ENCODE peak calls at places on chromosomes 12 and 14, in six cellular contexts. One of them, this sample, is unnamed.

GRCh38 chr12:123532021-123532420 is 1.5 kb downstream of the RILPL1 start:
- DNase-seq in right lobe of liver: no peak
- DNase-seq in cardiac muscle cell: peak
- DNase-seq in H9: no peak
- DNase-seq in upper lobe of right lung: no peak
- DNase-seq in GM06990: peak
- DNase-seq in this sample: no peak

GRCh38 chr12:116615141-116615861 is 56.1 kb downstream of the MAP1LC3B2 start:
- DNase-seq in H9: no peak
- DNase-seq in upper lobe of right lung: no peak
- DNase-seq in GM06990: no peak
- DNase-seq in cardiac muscle cell: no peak
- DNase-seq in right lobe of liver: no peak
- DNase-seq in this sample: no peak

GRCh38 chr14:52080171-52080800 is 11.4 kb upstream of the NID2 start:
- DNase-seq in upper lobe of right lung: no peak
- DNase-seq in cardiac muscle cell: peak
- DNase-seq in H9: no peak
- DNase-seq in GM06990: no peak
- DNase-seq in right lobe of liver: no peak
- DNase-seq in this sample: no peak

GRCh38 chr12:94571556-94571955 is 78.8 kb downstream of the TMCC3 start:
- DNase-seq in H9: no peak
- DNase-seq in GM06990: no peak
- DNase-seq in cardiac muscle cell: peak
- DNase-seq in upper lobe of right lung: no peak
- DNase-seq in right lobe of liver: peak
- DNase-seq in this sample: no peak

GRCh38 chr12:131102991-131103609 is 149.4 kb downstream of the ADGRD1 start:
- DNase-seq in GM06990: no peak
- DNase-seq in upper lobe of right lung: peak
- DNase-seq in right lobe of liver: peak
- DNase-seq in H9: peak
- DNase-seq in cardiac muscle cell: no peak
- DNase-seq in this sample: no peak

GRCh38 chr14:69693145-69693544 is 73.8 kb upstream of the SRSF5 start:
- DNase-seq in H9: no peak
- DNase-seq in cardiac muscle cell: peak
- DNase-seq in upper lobe of right lung: no peak
- DNase-seq in right lobe of liver: no peak
- DNase-seq in GM06990: peak
- DNase-seq in this sample: no peak

GRCh38 chr14:44027397-44027796 is 479.7 kb downstream of the FSCB start:
- DNase-seq in cardiac muscle cell: no peak
- DNase-seq in right lobe of liver: no peak
- DNase-seq in GM06990: no peak
- DNase-seq in H9: no peak
- DNase-seq in upper lobe of right lung: no peak
- DNase-seq in this sample: no peak

GRCh38 chr14:105251920-105252319 is 3.6 kb downstream of the BTBD6 start:
- DNase-seq in GM06990: no peak
- DNase-seq in upper lobe of right lung: no peak
- DNase-seq in cardiac muscle cell: no peak
- DNase-seq in H9: no peak
- DNase-seq in right lobe of liver: no peak
- DNase-seq in this sample: no peak

GRCh38 chr12:124788936-124789555 is 74.6 kb downstream of the SCARB1 start:
- DNase-seq in cardiac muscle cell: no peak
- DNase-seq in right lobe of liver: no peak
- DNase-seq in upper lobe of right lung: no peak
- DNase-seq in H9: no peak
- DNase-seq in GM06990: no peak
- DNase-seq in this sample: no peak

GRCh38 chr12:97568336-97569180 is 106.0 kb downstream of the RMST start:
- DNase-seq in cardiac muscle cell: no peak
- DNase-seq in H9: no peak
- DNase-seq in GM06990: no peak
- DNase-seq in right lobe of liver: peak
- DNase-seq in upper lobe of right lung: no peak
- DNase-seq in this sample: no peak

GRCh38 chr12:124938606-124939427 is 24.4 kb upstream of the UBC start:
- DNase-seq in upper lobe of right lung: peak
- DNase-seq in GM06990: peak
- DNase-seq in H9: peak
- DNase-seq in cardiac muscle cell: peak
- DNase-seq in right lobe of liver: peak
- DNase-seq in this sample: peak

GRCh38 chr14:46344327-46344937 is 307.1 kb downstream of the RPL10L start:
- DNase-seq in GM06990: no peak
- DNase-seq in right lobe of liver: no peak
- DNase-seq in cardiac muscle cell: peak
- DNase-seq in upper lobe of right lung: no peak
- DNase-seq in H9: peak
- DNase-seq in this sample: no peak

GRCh38 chr12:7797698-7798398 is 8.6 kb downstream of the NANOG start:
- DNase-seq in cardiac muscle cell: peak
- DNase-seq in right lobe of liver: no peak
- DNase-seq in GM06990: no peak
- DNase-seq in H9: no peak
- DNase-seq in upper lobe of right lung: no peak
- DNase-seq in this sample: no peak

GRCh38 chr14:38150075-38150474 is 57.6 kb upstream of the SSTR1 start:
- DNase-seq in upper lobe of right lung: no peak
- DNase-seq in H9: no peak
- DNase-seq in GM06990: no peak
- DNase-seq in right lobe of liver: no peak
- DNase-seq in cardiac muscle cell: no peak
- DNase-seq in this sample: no peak

GRCh38 chr12:120628919-120629318 is 11.5 kb upstream of the CABP1 start:
- DNase-seq in GM06990: no peak
- DNase-seq in H9: peak
- DNase-seq in right lobe of liver: no peak
- DNase-seq in upper lobe of right lung: peak
- DNase-seq in cardiac muscle cell: no peak
- DNase-seq in this sample: no peak

GRCh38 chr12:82757611-82758010 is 70.9 kb downstream of the TMTC2 start:
- DNase-seq in upper lobe of right lung: no peak
- DNase-seq in H9: no peak
- DNase-seq in cardiac muscle cell: peak
- DNase-seq in right lobe of liver: no peak
- DNase-seq in GM06990: no peak
- DNase-seq in this sample: no peak

GRCh38 chr12:96719671-96720362 is 187.2 kb upstream of the NEDD1 start:
- DNase-seq in H9: no peak
- DNase-seq in right lobe of liver: no peak
- DNase-seq in upper lobe of right lung: no peak
- DNase-seq in cardiac muscle cell: peak
- DNase-seq in GM06990: peak
- DNase-seq in this sample: no peak

GRCh38 chr14:105282098-105282725 is 18.6 kb downstream of the BRF1 start:
- DNase-seq in GM06990: no peak
- DNase-seq in right lobe of liver: no peak
- DNase-seq in upper lobe of right lung: no peak
- DNase-seq in cardiac muscle cell: no peak
- DNase-seq in H9: no peak
- DNase-seq in this sample: no peak

GRCh38 chr12:89863332-89863938 is 154.8 kb upstream of the ATP2B1 start:
- DNase-seq in GM06990: peak
- DNase-seq in cardiac muscle cell: no peak
- DNase-seq in H9: no peak
- DNase-seq in right lobe of liver: no peak
- DNase-seq in upper lobe of right lung: no peak
- DNase-seq in this sample: no peak

GRCh38 chr12:59980491-59980890 is 384.7 kb downstream of the SLC16A7 start:
- DNase-seq in right lobe of liver: no peak
- DNase-seq in H9: no peak
- DNase-seq in GM06990: no peak
- DNase-seq in cardiac muscle cell: no peak
- DNase-seq in upper lobe of right lung: no peak
- DNase-seq in this sample: no peak

GRCh38 chr12:124107299-124107698 is 134.3 kb downstream of the ZNF664 start:
- DNase-seq in upper lobe of right lung: no peak
- DNase-seq in H9: no peak
- DNase-seq in cardiac muscle cell: no peak
- DNase-seq in GM06990: no peak
- DNase-seq in right lobe of liver: no peak
- DNase-seq in this sample: no peak

DNA sequence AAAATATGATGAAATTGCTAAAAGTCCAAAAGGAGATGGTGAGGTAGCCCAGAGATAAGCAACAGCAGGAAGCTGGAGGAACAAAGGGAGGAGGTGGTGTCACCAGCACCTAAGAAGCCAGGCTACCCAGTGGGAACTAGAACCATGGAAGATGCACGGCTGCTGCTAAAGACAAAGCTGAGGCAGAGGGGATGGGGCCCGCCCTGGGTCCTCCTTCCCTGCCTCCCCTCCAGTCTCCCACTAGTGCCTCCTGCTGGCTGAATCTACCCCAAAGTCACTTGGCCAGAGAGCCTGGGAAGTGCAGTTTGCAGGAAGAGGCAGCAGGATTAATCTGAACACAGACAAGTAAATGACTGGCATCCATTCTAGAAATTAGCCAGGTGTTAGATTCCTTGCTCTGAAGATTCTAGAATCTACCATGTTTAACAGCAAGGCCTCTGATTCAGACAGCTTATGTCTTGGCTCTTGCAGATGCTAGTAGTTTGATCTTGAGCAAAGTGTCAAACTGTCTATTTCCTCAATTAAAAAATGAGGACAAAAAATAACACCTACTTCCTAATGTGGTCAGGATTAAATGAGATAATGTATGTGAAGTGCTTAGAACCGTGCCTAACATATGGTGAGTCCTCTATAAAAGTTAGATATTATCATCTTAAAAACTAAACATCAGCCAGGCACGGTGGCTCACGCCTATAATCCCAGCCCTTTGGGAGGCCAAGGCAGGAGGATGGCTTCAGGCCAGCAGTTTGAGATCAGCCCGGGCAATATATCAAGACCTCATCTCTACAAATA is 5.9 kb upstream of the LRP10 start:
- DNase-seq in cardiac muscle cell: no peak
- DNase-seq in H9: peak
- DNase-seq in right lobe of liver: no peak
- DNase-seq in GM06990: no peak
- DNase-seq in upper lobe of right lung: no peak
- DNase-seq in this sample: no peak
- TF ChIP-seq CTCF in cardiac muscle cell: peak
- TF ChIP-seq CTCF in H9: peak
- TF ChIP-seq CTCF in right lobe of liver: peak
- TF ChIP-seq CTCF in GM06990: peak
- TF ChIP-seq CTCF in upper lobe of right lung: peak
- TF ChIP-seq CTCF in this sample: no peak

DNA sequence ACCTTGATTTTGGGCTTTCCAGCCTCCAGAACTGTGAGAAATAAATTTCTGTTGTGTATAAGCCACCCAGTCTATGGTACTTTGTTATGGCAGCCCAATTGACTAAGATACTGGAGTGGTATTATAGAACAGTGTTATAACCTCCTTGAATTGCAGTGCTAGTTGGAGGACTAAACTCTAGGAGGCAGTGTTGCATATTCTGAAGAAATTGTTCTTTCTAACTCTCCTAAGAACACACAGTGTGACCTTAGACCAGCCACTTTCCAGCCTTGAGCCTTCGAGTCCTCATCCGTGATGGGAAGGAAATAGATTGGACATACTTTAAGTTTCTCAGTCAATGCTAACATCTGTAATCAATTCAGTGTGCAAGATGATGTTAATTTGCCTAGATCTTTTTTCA is 22.4 kb upstream of the LRRC10 start:
- DNase-seq in cardiac muscle cell: no peak
- DNase-seq in upper lobe of right lung: no peak
- DNase-seq in GM06990: no peak
- DNase-seq in H9: no peak
- DNase-seq in right lobe of liver: no peak
- DNase-seq in this sample: no peak
- TF ChIP-seq CTCF in cardiac muscle cell: no peak
- TF ChIP-seq CTCF in upper lobe of right lung: no peak
- TF ChIP-seq CTCF in GM06990: peak
- TF ChIP-seq CTCF in H9: peak
- TF ChIP-seq CTCF in right lobe of liver: no peak
- TF ChIP-seq CTCF in this sample: no peak

GRCh38 chr12:32293808-32294419 is 105.4 kb upstream of the FGD4 start:
- DNase-seq in H9: no peak
- DNase-seq in upper lobe of right lung: no peak
- DNase-seq in right lobe of liver: no peak
- DNase-seq in GM06990: no peak
- DNase-seq in cardiac muscle cell: no peak
- DNase-seq in this sample: no peak
- TF ChIP-seq CTCF in H9: peak
- TF ChIP-seq CTCF in upper lobe of right lung: no peak
- TF ChIP-seq CTCF in right lobe of liver: peak
- TF ChIP-seq CTCF in GM06990: no peak
- TF ChIP-seq CTCF in cardiac muscle cell: no peak
- TF ChIP-seq CTCF in this sample: peak

GRCh38 chr12:39692258-39692853 is 72.8 kb upstream of the ABCD2 start:
- DNase-seq in upper lobe of right lung: no peak
- DNase-seq in right lobe of liver: no peak
- DNase-seq in H9: no peak
- DNase-seq in cardiac muscle cell: peak
- DNase-seq in GM06990: no peak
- DNase-seq in this sample: no peak
- TF ChIP-seq CTCF in upper lobe of right lung: peak
- TF ChIP-seq CTCF in right lobe of liver: peak
- TF ChIP-seq CTCF in H9: peak
- TF ChIP-seq CTCF in cardiac muscle cell: peak
- TF ChIP-seq CTCF in GM06990: peak
- TF ChIP-seq CTCF in this sample: peak

DNA sequence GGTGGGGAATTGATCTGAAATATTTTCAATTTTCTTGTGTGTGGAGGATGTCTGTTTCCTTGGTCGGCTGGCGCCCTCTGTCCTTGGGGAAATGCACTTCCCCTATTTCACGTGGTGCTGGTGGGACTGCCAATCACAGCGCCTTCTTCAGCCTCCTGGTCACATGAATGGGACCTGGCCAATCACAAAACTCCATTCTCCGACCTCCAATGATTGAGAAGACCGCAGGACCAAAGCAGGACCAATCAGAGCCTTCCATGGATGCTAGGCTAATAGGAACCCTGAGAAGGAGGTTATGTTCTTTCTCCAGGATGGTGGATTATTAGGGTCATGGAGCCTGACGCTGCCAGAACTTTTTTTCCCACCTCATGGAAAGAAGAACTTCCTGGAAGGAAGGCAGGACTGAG is 188.7 kb downstream of the TTC8 start:
- DNase-seq in right lobe of liver: no peak
- DNase-seq in H9: peak
- DNase-seq in GM06990: no peak
- DNase-seq in cardiac muscle cell: peak
- DNase-seq in upper lobe of right lung: peak
- DNase-seq in this sample: no peak
- TF ChIP-seq CTCF in right lobe of liver: no peak
- TF ChIP-seq CTCF in H9: peak
- TF ChIP-seq CTCF in GM06990: no peak
- TF ChIP-seq CTCF in cardiac muscle cell: peak
- TF ChIP-seq CTCF in upper lobe of right lung: peak
- TF ChIP-seq CTCF in this sample: no peak

DNA sequence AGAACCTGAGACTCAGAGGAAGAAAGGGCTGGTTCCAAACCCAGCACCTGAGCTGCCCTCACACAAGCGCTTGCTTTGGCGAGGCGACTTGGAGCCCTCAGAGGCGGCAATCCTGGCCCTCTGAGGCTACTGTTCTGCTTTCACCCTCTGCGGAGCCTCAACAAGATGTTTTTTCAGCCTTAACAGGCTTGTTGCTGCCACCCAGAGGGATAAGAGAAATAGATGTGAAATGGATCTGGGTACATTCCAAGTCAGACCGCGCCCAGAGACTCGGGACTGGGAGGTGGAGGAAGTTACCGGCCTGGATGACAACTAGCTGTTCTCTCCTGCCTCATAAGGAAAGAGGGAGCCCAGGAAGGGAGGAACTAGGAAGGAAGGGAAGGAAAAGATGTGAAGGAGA is 89.6 kb downstream of the TTC7B start:
- DNase-seq in GM06990: no peak
- DNase-seq in H9: peak
- DNase-seq in cardiac muscle cell: peak
- DNase-seq in upper lobe of right lung: no peak
- DNase-seq in right lobe of liver: no peak
- DNase-seq in this sample: no peak
- TF ChIP-seq CTCF in GM06990: no peak
- TF ChIP-seq CTCF in H9: peak
- TF ChIP-seq CTCF in cardiac muscle cell: peak
- TF ChIP-seq CTCF in upper lobe of right lung: peak
- TF ChIP-seq CTCF in right lobe of liver: no peak
- TF ChIP-seq CTCF in this sample: no peak

This sample was measured in mesothelial cell of epicardium.